ENCODE peak calls at places on chromosomes 7 and 10, in four cellular contexts. H is H9, R is mesenchymal stem cell, U is H1. C is an unnamed sample.

GRCh38 chr7:32661929-32662328 is 166.6 kb downstream of the AVL9 start:
- DNase-seq in H (no peak), R (no peak), U (no peak), C (no peak)

GRCh38 chr7:1925349-1925748 is 255.3 kb downstream of the ELFN1 start:
- DNase-seq in H (no peak), R (no peak), U (no peak), C (no peak)

GRCh38 chr7:30755384-30756154 is 3.6 kb downstream of the INMT start:
- DNase-seq in H (no peak), R (peak), U (no peak), C (no peak)

GRCh38 chr7:119254741-119255140 is 1018.2 kb upstream of the KCND2 start:
- DNase-seq in H (no peak), R (peak), U (no peak), C (no peak)

GRCh38 chr10:78957471-78958039 is 111.2 kb upstream of the ZMIZ1 start:
- DNase-seq in H (no peak), R (no peak), U (no peak), C (no peak)

GRCh38 chr7:21364838-21365267 is 63.0 kb upstream of the SP4 start:
- DNase-seq in H (no peak), R (no peak), U (no peak), C (no peak)

GRCh38 chr7:90212149-90212495 is 582 bp downstream of the STEAP2 start:
- DNase-seq in H (no peak), R (peak), U (no peak), C (no peak)

GRCh38 chr7:19620470-19620869 is 88.4 kb downstream of the POLR1F start:
- DNase-seq in H (no peak), R (no peak), U (no peak), C (no peak)

GRCh38 chr7:110841840-110842579 is 248.9 kb upstream of the LRRN3 start:
- DNase-seq in H (no peak), R (no peak), U (no peak), C (no peak)

GRCh38 chr10:44343836-44344235 is 41.1 kb downstream of the CXCL12 start:
- DNase-seq in H (peak), R (no peak), U (no peak), C (no peak)

GRCh38 chr10:127910464-127910770 is 3.5 kb downstream of the PTPRE start:
- DNase-seq in H (no peak), R (peak), U (no peak), C (no peak)

GRCh38 chr7:82050134-82050533 is 280.3 kb upstream of the HGF start:
- DNase-seq in H (no peak), R (peak), U (no peak), C (no peak)

GRCh38 chr7:132380065-132380464 is 196.2 kb downstream of the PLXNA4 start:
- DNase-seq in H (no peak), R (no peak), U (no peak), C (no peak)

GRCh38 chr7:103445228-103446020 is 583 bp downstream of the SLC26A5 start:
- DNase-seq in H (peak), R (peak), U (peak), C (peak)

GRCh38 chr7:130008941-130009847 is 42.0 kb downstream of the ZC3HC1 start:
- DNase-seq in H (peak), R (peak), U (no peak), C (no peak)

GRCh38 chr10:25076501-25077197 is 60.2 kb downstream of the THNSL1 start:
- DNase-seq in H (no peak), R (no peak), U (no peak), C (no peak)

GRCh38 chr10:76352300-76352699 is 920.9 kb downstream of the LRMDA start:
- DNase-seq in H (no peak), R (peak), U (no peak), C (no peak)

GRCh38 chr10:133359972-133360610 is 2.3 kb upstream of the FUOM start:
- DNase-seq in H (no peak), R (no peak), U (no peak), C (no peak)

GRCh38 chr7:112260941-112261340 is 54.4 kb downstream of the ZNF277 start:
- DNase-seq in H (no peak), R (no peak), U (no peak), C (no peak)

GRCh38 chr10:91313-91712 is 42.2 kb upstream of the TUBB8 start:
- DNase-seq in H (no peak), R (no peak), U (no peak), C (no peak)

GRCh38 chr7:120735791-120736190 is 122.2 kb downstream of the TSPAN12 start:
- DNase-seq in H (no peak), R (no peak), U (no peak), C (no peak)

GRCh38 chr10:29784175-29784773 is 149.5 kb upstream of the SVIL start:
- DNase-seq in H (peak), R (peak), U (no peak), C (no peak)

GRCh38 chr10:1737222-1738061 is at the start of gene ADARB2:
- DNase-seq in H (peak), R (peak), U (peak), C (peak)

GRCh38 chr7:1892011-1892965 is 222.2 kb downstream of the ELFN1 start:
- DNase-seq in H (no peak), R (no peak), U (no peak), C (no peak)

GRCh38 chr10:18594574-18595156 is 56.7 kb downstream of the NSUN6 start:
- DNase-seq in H (peak), R (no peak), U (peak), C (no peak)

GRCh38 chr7:50982626-50983025 is 199.9 kb upstream of the GRB10 start:
- DNase-seq in H (peak), R (no peak), U (no peak), C (no peak)

GRCh38 chr10:75276029-75276872 is 40.5 kb upstream of the COMTD1 start:
- DNase-seq in H (peak), R (no peak), U (peak), C (no peak)

GRCh38 chr7:126483972-126484371 is 768.8 kb downstream of the GRM8 start:
- DNase-seq in H (no peak), R (no peak), U (no peak), C (no peak)

GRCh38 chr10:125095228-125095627 is 65.1 kb downstream of the CTBP2 start:
- DNase-seq in H (no peak), R (no peak), U (no peak), C (no peak)

GRCh38 chr10:71757450-71757918 is 15.8 kb downstream of the VSIR start:
- DNase-seq in H (peak), R (no peak), U (no peak), C (no peak)

GRCh38 chr10:47277352-47278151 is 22.4 kb upstream of the GDF10 start:
- DNase-seq in H (no peak), R (no peak), U (no peak), C (no peak)

GRCh38 chr10:25405871-25406270 is 231.1 kb downstream of the GPR158 start:
- DNase-seq in H (no peak), R (no peak), U (no peak), C (no peak)

GRCh38 chr7:157397751-157398691 is 61.2 kb downstream of the DNAJB6 start:
- DNase-seq in H (peak), R (peak), U (no peak), C (peak)

GRCh38 chr7:14691597-14692203 is 210.9 kb downstream of the DGKB start:
- DNase-seq in H (peak), R (peak), U (peak), C (peak)

GRCh38 chr7:23973264-23973663 is 263.2 kb downstream of the STK31 start:
- DNase-seq in H (no peak), R (no peak), U (no peak), C (no peak)

GRCh38 chr10:20890491-20891337 is 6.4 kb downstream of the NEBL start:
- DNase-seq in H (no peak), R (peak), U (no peak), C (no peak)

GRCh38 chr10:125343118-125343752 is 182.9 kb upstream of the CTBP2 start:
- DNase-seq in H (no peak), R (peak), U (peak), C (peak)

GRCh38 chr10:71076473-71077142 is 135.8 kb upstream of the UNC5B start:
- DNase-seq in H (peak), R (no peak), U (peak), C (no peak)

GRCh38 chr10:69685802-69686585 is 55.9 kb downstream of the FAM241B start:
- DNase-seq in H (no peak), R (no peak), U (no peak), C (no peak)

GRCh38 chr7:69790915-69791473 is 192.7 kb downstream of the AUTS2 start:
- DNase-seq in H (no peak), R (no peak), U (no peak), C (no peak)
- H2BK12ac ChIP-seq in H (no peak), R (no peak), U (no peak), C (no peak)

GRCh38 chr7:77797734-77798393 is 370 bp downstream of the TMEM60 start:
- DNase-seq in H (no peak), R (no peak), U (no peak), C (no peak)
- H2BK15ac ChIP-seq in H (no peak), R (peak), U (no peak), C (no peak)

GRCh38 chr10:103544657-103545310 is 51.3 kb downstream of the NEURL1 start:
- DNase-seq in H (peak), R (no peak), U (no peak), C (no peak)

GRCh38 chr10:103543617-103544525 is 50.4 kb downstream of the NEURL1 start:
- DNase-seq in H (peak), R (no peak), U (no peak), C (no peak)

GRCh38 chr10:103539751-103540150 is 46.2 kb downstream of the NEURL1 start:
- DNase-seq in H (no peak), R (no peak), U (no peak), C (no peak)

GRCh38 chr10:103542764-103543616 is 49.5 kb downstream of the NEURL1 start:
- DNase-seq in H (peak), R (peak), U (no peak), C (peak)

DNA sequence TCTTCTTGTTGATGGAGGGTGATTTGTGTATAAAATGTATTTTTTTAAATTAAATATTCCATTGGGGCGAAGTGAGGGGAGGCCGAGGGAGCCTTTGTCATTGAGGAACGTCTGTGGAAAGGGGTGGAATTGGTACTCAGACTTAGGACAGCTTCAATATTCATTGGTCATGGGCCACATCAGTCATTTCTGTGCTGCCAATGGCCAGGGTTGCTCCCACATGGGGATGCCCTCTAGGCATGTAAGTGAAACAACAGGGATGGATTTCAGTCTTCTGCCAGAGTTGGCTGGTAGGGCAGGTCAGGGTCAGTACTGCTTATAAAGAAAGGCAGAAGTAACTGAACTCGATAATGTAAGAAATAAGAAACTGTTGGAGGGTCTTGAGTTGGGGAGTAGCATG is 47.2 kb downstream of the NEURL1 start:
- DNase-seq in H (peak), R (no peak), U (no peak), C (no peak)
- H2BK12ac ChIP-seq in H (no peak), R (no peak), U (no peak), C (no peak)

GRCh38 chr10:99461230-99461629 is 30.8 kb upstream of the GOT1 start:
- DNase-seq in H (no peak), R (peak), U (no peak), C (no peak)
- H2BK15ac ChIP-seq in H (no peak), R (no peak), U (no peak), C (no peak)